ENCODE peak calls at places on chromosome 1, in four cellular contexts. I is SK-N-SH, Q is HepG2, A is GM12878. U is an unnamed sample.

GRCh38 chr1:179095924-179096323 is 14.1 kb downstream of the TOR3A start:
- DNase-seq in Q (no peak), I (no peak), A (no peak), U (no peak)

GRCh38 chr1:157659576-157660247 is 40.9 kb downstream of the FCRL3 start:
- DNase-seq in Q (no peak), A (no peak), I (no peak), U (no peak)

GRCh38 chr1:205042911-205043806 is at the start of gene CNTN2:
- DNase-seq in I (peak), A (no peak), Q (no peak), U (no peak)

GRCh38 chr1:33346921-33347649 is 26.2 kb upstream of the A3GALT2 start:
- DNase-seq in I (no peak), A (no peak), Q (peak), U (peak)

GRCh38 chr1:243596441-243597183 is 253.4 kb downstream of the AKT3 start:
- DNase-seq in A (peak), I (no peak), Q (no peak), U (no peak)

GRCh38 chr1:89605692-89606091 is 27.2 kb upstream of the LRRC8C start:
- DNase-seq in A (no peak), Q (peak), I (no peak), U (no peak)

GRCh38 chr1:175757381-175758015 is 14.1 kb upstream of the TNR start:
- DNase-seq in A (no peak), Q (no peak), I (no peak), U (peak)

GRCh38 chr1:106120789-106121188 is 935.7 kb upstream of the PRMT6 start:
- DNase-seq in A (no peak), I (no peak), Q (no peak), U (no peak)

GRCh38 chr1:79845951-79846350 is 839.4 kb upstream of the ADGRL4 start:
- DNase-seq in A (no peak), Q (no peak), I (no peak), U (no peak)

GRCh38 chr1:15963968-15964648 is 11.8 kb downstream of the ZBTB17 start:
- DNase-seq in I (no peak), A (no peak), Q (no peak), U (no peak)

GRCh38 chr1:118739421-118739930 is 248.7 kb downstream of the TBX15 start:
- DNase-seq in Q (no peak), A (no peak), I (no peak), U (no peak)

GRCh38 chr1:219752645-219753044 is 139.7 kb upstream of the ZC3H11B start:
- DNase-seq in Q (no peak), A (no peak), I (no peak), U (no peak)

GRCh38 chr1:205225901-205226765 is 1.6 kb upstream of the TMCC2 start:
- DNase-seq in A (no peak), I (no peak), Q (no peak), U (no peak)

GRCh38 chr1:154607748-154608521 is at the start of gene ADAR:
- DNase-seq in I (peak), Q (peak), A (peak), U (peak)
- TF ChIP-seq EP300 in I (peak), Q (no peak), A (peak), U (no peak)

GRCh38 chr1:6418668-6419396 is 887 bp downstream of the HES2 start:
- DNase-seq in I (peak), A (no peak), Q (no peak), U (no peak)

GRCh38 chr1:6414881-6415280 is 4.8 kb downstream of the HES2 start:
- DNase-seq in Q (no peak), A (no peak), I (no peak), U (no peak)

GRCh38 chr1:6417961-6418667 is 1.6 kb downstream of the HES2 start:
- DNase-seq in I (no peak), A (no peak), Q (no peak), U (no peak)

GRCh38 chr1:6415979-6416656 is 3.6 kb downstream of the HES2 start:
- DNase-seq in I (no peak), Q (no peak), A (no peak), U (no peak)

GRCh38 chr1:6416906-6417305 is 2.8 kb downstream of the HES2 start:
- DNase-seq in A (no peak), I (no peak), Q (no peak), U (no peak)
- TF ChIP-seq PBX3 in A (no peak), I (no peak), Q (no peak), U (no peak)

DNA sequence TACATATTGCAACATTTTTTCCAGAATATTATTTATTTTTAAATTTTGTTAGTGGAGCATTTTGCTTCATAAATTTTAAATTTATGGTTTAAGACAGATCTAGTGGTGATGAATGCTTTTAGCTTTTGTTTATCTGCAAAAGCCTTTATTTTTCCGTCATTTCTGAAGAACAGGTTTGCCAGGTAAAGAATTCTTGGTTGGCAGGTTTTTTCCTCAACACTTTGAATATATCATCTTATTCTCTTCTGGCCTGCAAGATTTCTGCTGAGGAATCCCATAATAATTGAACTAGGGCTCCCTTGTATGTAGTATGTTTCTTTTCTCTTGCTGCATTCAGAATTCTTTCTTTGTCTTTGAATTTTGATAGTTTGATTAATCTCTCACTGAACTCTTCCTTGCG is 50.8 kb upstream of the SAMD13 start:
- DNase-seq in A (no peak), I (no peak), Q (no peak), U (no peak)
- H3K27ac ChIP-seq in A (no peak), I (no peak), Q (no peak), U (no peak)

GRCh38 chr1:91725961-91726704 is 159.8 kb downstream of the TGFBR3 start:
- DNase-seq in A (no peak), I (no peak), Q (peak), U (no peak)

GRCh38 chr1:91720044-91720443 is 165.9 kb downstream of the TGFBR3 start:
- DNase-seq in A (no peak), Q (no peak), I (no peak), U (no peak)

GRCh38 chr1:91727763-91728162 is 158.2 kb downstream of the TGFBR3 start:
- DNase-seq in A (no peak), Q (no peak), I (no peak), U (no peak)

GRCh38 chr1:91724231-91724630 is 161.7 kb downstream of the TGFBR3 start:
- DNase-seq in Q (no peak), A (no peak), I (no peak), U (no peak)

GRCh38 chr1:91724644-91725043 is 161.3 kb downstream of the TGFBR3 start:
- DNase-seq in A (no peak), Q (no peak), I (no peak), U (no peak)
- TF ChIP-seq EP300 in A (no peak), Q (no peak), I (no peak), U (no peak)

GRCh38 chr1:31750858-31751638 is 13.1 kb downstream of the ADGRB2 start:
- DNase-seq in A (no peak), I (no peak), Q (no peak), U (no peak)
- TF ChIP-seq PBX3 in A (no peak), I (no peak), Q (no peak), U (no peak)